ENCODE peak calls at places on chromosomes 13 and 19, in six cellular contexts. Y, G, V, H, E and Q are unnamed samples.

GRCh38 chr19:5913739-5914357 is at the start of gene CAPS:
- DNase-seq in Y (peak; percentile 23), G (no peak), V (no peak), H (no peak), E (peak; percentile 24), Q (no peak)

GRCh38 chr19:23946569-23946968 is 31.9 kb downstream of the ZNF726 start:
- DNase-seq in Y (no peak), G (no peak), V (no peak), H (no peak), E (no peak), Q (no peak)

GRCh38 chr19:16039081-16039480 is 37.2 kb upstream of the TPM4 start:
- DNase-seq in Y (no peak), G (no peak), V (no peak), H (no peak), E (no peak), Q (no peak)

GRCh38 chr19:11278670-11279069 is 16.3 kb upstream of the DOCK6 start:
- DNase-seq in Y (no peak), G (no peak), V (no peak), H (peak; percentile 18), E (no peak), Q (no peak)

GRCh38 chr13:27005556-27005955 is 166.1 kb downstream of the USP12 start:
- DNase-seq in Y (no peak), G (no peak), V (no peak), H (no peak), E (no peak), Q (no peak)

GRCh38 chr13:88648598-88649373 is 977.6 kb downstream of the SLITRK5 start:
- DNase-seq in Y (no peak), G (no peak), V (no peak), H (no peak), E (no peak), Q (no peak)

GRCh38 chr13:82614086-82614485 is 1268.2 kb downstream of the SLITRK1 start:
- DNase-seq in Y (no peak), G (no peak), V (no peak), H (no peak), E (no peak), Q (no peak)

GRCh38 chr19:10730932-10731331 is 13.1 kb downstream of the DNM2 start:
- DNase-seq in Y (no peak), G (no peak), V (no peak), H (no peak), E (peak; percentile 89), Q (no peak)

GRCh38 chr19:670609-671075 is 5.5 kb upstream of the FSTL3 start:
- DNase-seq in Y (no peak), G (no peak), V (no peak), H (no peak), E (peak; percentile 80), Q (peak; percentile 63)

GRCh38 chr13:93244918-93245280 is 18.3 kb downstream of the GPC6 start:
- DNase-seq in Y (peak; percentile 38), G (no peak), V (no peak), H (peak; percentile 63), E (no peak), Q (no peak)

GRCh38 chr13:33628662-33629061 is 189.3 kb upstream of the RFC3 start:
- DNase-seq in Y (no peak), G (no peak), V (no peak), H (no peak), E (no peak), Q (no peak)

GRCh38 chr13:19153782-19154450 is 27.7 kb downstream of the TUBA3C start:
- DNase-seq in Y (no peak), G (no peak), V (no peak), H (no peak), E (peak; percentile 29), Q (no peak)

GRCh38 chr13:113005076-113005865 is 36.3 kb downstream of the MCF2L start:
- DNase-seq in Y (no peak), G (no peak), V (no peak), H (no peak), E (no peak), Q (no peak)

GRCh38 chr13:28657784-28658538 is 969 bp upstream of the POMP start:
- DNase-seq in Y (peak; percentile 58), G (no peak), V (no peak), H (peak; percentile 56), E (peak; percentile 34), Q (no peak)

GRCh38 chr19:14167594-14168138 is 31.3 kb upstream of the ASF1B start:
- DNase-seq in Y (no peak), G (no peak), V (no peak), H (no peak), E (no peak), Q (no peak)

GRCh38 chr13:98825659-98826058 is 73.2 kb upstream of the SLC15A1 start:
- DNase-seq in Y (no peak), G (no peak), V (no peak), H (no peak), E (no peak), Q (no peak)

GRCh38 chr13:48192536-48192935 is 40.5 kb upstream of the ITM2B start:
- DNase-seq in Y (no peak), G (no peak), V (no peak), H (no peak), E (no peak), Q (no peak)

GRCh38 chr13:30308548-30308947 is 1.2 kb upstream of the KATNAL1 start:
- DNase-seq in Y (peak; percentile 41), G (no peak), V (no peak), H (peak; percentile 61), E (no peak), Q (no peak)
- H3K4me2 ChIP-seq in Y (peak overlapping the region; percentile 60), G (no peak overlapping the region), V (no peak overlapping the region), H (no peak overlapping the region), E (no peak overlapping the region), Q (no peak overlapping the region)

GRCh38 chr13:36428083-36428482 is 4.2 kb upstream of the CCNA1 start:
- DNase-seq in Y (no peak), G (no peak), V (no peak), H (no peak), E (peak; percentile 86), Q (no peak)

GRCh38 chr13:36432106-36432544 is at the start of gene CCNA1:
- DNase-seq in Y (no peak), G (peak; percentile 69), V (peak; percentile 73), H (no peak), E (no peak), Q (peak; percentile 97)

GRCh38 chr13:36430247-36431203 is 1.8 kb upstream of the CCNA1 start:
- DNase-seq in Y (no peak), G (no peak), V (no peak), H (no peak), E (no peak), Q (peak; percentile 68)

GRCh38 chr13:36436811-36437210 is 4.5 kb downstream of the CCNA1 start:
- DNase-seq in Y (no peak), G (no peak), V (no peak), H (no peak), E (no peak), Q (no peak)

GRCh38 chr13:36431204-36432105 is 840 bp upstream of the CCNA1 start:
- DNase-seq in Y (no peak), G (no peak), V (peak; percentile 37), H (no peak), E (peak; percentile 35), Q (no peak)
- H3K14ac ChIP-seq in Y (no peak overlapping the region), G (no peak overlapping the region), V (peak overlapping the region; percentile 91), H (peak overlapping the region; percentile 58), E (no peak overlapping the region), Q (no peak overlapping the region)

GRCh38 chr19:12913011-12913561 is 6.0 kb downstream of the SYCE2 start:
- DNase-seq in Y (peak; percentile 42), G (no peak), V (no peak), H (peak; percentile 6), E (no peak), Q (peak; percentile 71)
- H3K4me2 ChIP-seq in Y (peak overlapping the region; percentile 4), G (peak overlapping the region; percentile 25), V (no peak overlapping the region), H (peak overlapping the region; percentile 8), E (peak overlapping the region; percentile 8), Q (peak overlapping the region; percentile 15)

GRCh38 chr13:34971473-34971872 is 29.4 kb downstream of the NBEA start:
- DNase-seq in Y (no peak), G (no peak), V (no peak), H (no peak), E (no peak), Q (no peak)
- H3K14ac ChIP-seq in Y (no peak overlapping the region), G (no peak overlapping the region), V (no peak overlapping the region), H (no peak overlapping the region), E (no peak overlapping the region), Q (no peak overlapping the region)

GRCh38 chr13:52348983-52349780 is 56.8 kb downstream of the THSD1 start:
- DNase-seq in Y (peak; percentile 85), G (no peak), V (no peak), H (peak; percentile 28), E (peak; percentile 56), Q (no peak)

GRCh38 chr13:52345631-52346251 is 60.2 kb downstream of the THSD1 start:
- DNase-seq in Y (peak; percentile 21), G (no peak), V (no peak), H (no peak), E (peak; percentile 51), Q (no peak)

GRCh38 chr13:52348081-52348480 is 57.9 kb downstream of the THSD1 start:
- DNase-seq in Y (peak; percentile 88), G (no peak), V (no peak), H (peak; percentile 30), E (peak; percentile 14), Q (no peak)

GRCh38 chr13:52345048-52345447 is 60.9 kb downstream of the THSD1 start:
- DNase-seq in Y (peak; percentile 47), G (no peak), V (no peak), H (no peak), E (no peak), Q (no peak)

GRCh38 chr13:52344108-52344507 is 61.9 kb downstream of the THSD1 start:
- DNase-seq in Y (no peak), G (no peak), V (no peak), H (no peak), E (no peak), Q (no peak)
- H3K4me2 ChIP-seq in Y (no peak overlapping the region), G (no peak overlapping the region), V (no peak overlapping the region), H (no peak overlapping the region), E (no peak overlapping the region), Q (no peak overlapping the region)

DNA sequence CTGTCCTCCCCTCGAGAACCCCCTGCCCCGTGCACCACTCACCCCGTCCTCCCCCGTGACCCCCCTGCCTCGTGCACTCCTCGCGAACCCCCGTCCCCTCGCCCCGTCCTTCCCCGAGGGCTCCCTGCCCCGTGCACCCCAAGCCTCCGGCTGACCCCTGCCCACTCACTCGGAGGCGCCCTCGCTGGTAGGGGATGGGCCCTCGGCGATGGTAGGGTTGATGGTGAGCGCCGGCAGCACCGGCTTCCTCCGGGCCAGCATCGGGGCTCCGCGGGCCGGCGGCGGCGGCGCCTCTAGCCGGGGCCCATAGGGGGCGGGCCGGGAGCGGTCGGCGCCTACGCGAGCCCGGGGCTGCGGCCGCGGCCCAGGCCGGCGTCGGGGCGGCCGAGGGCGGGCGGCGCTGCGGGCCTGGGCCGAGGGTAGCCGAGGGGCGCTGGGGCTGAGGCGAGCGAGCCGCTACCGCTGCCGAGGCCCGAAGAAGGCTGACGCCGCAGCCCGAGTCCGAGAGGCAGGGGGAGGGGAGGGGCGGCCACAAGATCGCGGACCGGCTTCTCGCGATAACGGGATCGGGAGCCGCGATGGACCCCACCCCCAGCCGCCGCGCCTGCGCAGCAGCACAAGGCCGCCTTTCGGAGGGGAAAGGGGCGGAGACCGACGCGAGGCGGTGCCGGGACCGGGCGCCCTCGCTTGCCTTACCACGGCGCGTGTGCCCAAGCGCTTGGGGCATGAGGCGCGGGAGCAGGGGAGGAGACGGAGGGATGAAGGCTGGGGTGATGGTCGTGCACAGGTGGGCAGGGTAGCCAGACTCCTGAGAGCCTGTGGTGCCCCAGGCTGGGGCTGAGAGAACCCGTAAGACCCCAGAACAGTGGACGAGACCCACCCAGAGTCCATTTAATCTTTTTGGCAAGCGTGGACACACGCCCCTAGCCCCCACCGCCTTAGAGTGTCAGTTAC is at the start of gene MAP2K2:
- DNase-seq in Y (peak; percentile 84), G (peak; percentile 69), V (peak; percentile 93), H (peak; percentile 90), E (peak; percentile 97), Q (peak; percentile 92)
- H3K14ac ChIP-seq in Y (peak within 1 kb of the TSS; percentile 95), G (peak within 1 kb of the TSS; percentile 97), V (peak within 1 kb of the TSS; percentile 94), H (peak within 1 kb of the TSS; percentile 99), E (peak within 1 kb of the TSS; percentile 97), Q (peak within 1 kb of the TSS; percentile 96)